ENCODE peak calls at places on chromosomes 5 and 9, in six cellular contexts. One of them, this sample, is unnamed. For H3K4me1, the result is how much of the 10 kb centered on the place peaks cover.

GRCh38 chr9:20945856-20946255 is 85.6 kb downstream of the HACD4 start:
- DNase-seq in mesendoderm: no peak
- DNase-seq in IMR-90: no peak
- DNase-seq in mesenchymal stem cell: no peak
- DNase-seq in H1: no peak
- DNase-seq in trophoblast cell: no peak
- DNase-seq in this sample: no peak

GRCh38 chr9:130433168-130433946 is 11.4 kb upstream of the ASS1 start:
- DNase-seq in mesendoderm: peak
- DNase-seq in IMR-90: peak
- DNase-seq in mesenchymal stem cell: peak
- DNase-seq in H1: no peak
- DNase-seq in trophoblast cell: peak
- DNase-seq in this sample: peak

GRCh38 chr9:84296146-84296843 is 44.3 kb downstream of the SLC28A3 start:
- DNase-seq in mesendoderm: no peak
- DNase-seq in IMR-90: peak
- DNase-seq in mesenchymal stem cell: peak
- DNase-seq in H1: no peak
- DNase-seq in trophoblast cell: peak
- DNase-seq in this sample: no peak

GRCh38 chr9:131833906-131834305 is 94.0 kb upstream of the RAPGEF1 start:
- DNase-seq in mesendoderm: no peak
- DNase-seq in IMR-90: peak
- DNase-seq in mesenchymal stem cell: peak
- DNase-seq in H1: no peak
- DNase-seq in trophoblast cell: no peak
- DNase-seq in this sample: no peak

GRCh38 chr9:26524225-26524624 is 368.4 kb downstream of the CAAP1 start:
- DNase-seq in mesendoderm: no peak
- DNase-seq in IMR-90: no peak
- DNase-seq in mesenchymal stem cell: no peak
- DNase-seq in H1: no peak
- DNase-seq in trophoblast cell: no peak
- DNase-seq in this sample: no peak

GRCh38 chr9:71263451-71263850 is 142.0 kb upstream of the TRPM3 start:
- DNase-seq in mesendoderm: no peak
- DNase-seq in IMR-90: no peak
- DNase-seq in mesenchymal stem cell: no peak
- DNase-seq in H1: no peak
- DNase-seq in trophoblast cell: no peak
- DNase-seq in this sample: no peak

GRCh38 chr9:123912167-123912897 is 17.6 kb downstream of the DENND1A start:
- DNase-seq in mesendoderm: no peak
- DNase-seq in IMR-90: no peak
- DNase-seq in mesenchymal stem cell: no peak
- DNase-seq in H1: no peak
- DNase-seq in trophoblast cell: no peak
- DNase-seq in this sample: no peak

GRCh38 chr9:29691758-29692407 is 2118.6 kb upstream of the C9orf72 start:
- DNase-seq in mesendoderm: peak
- DNase-seq in IMR-90: no peak
- DNase-seq in mesenchymal stem cell: peak
- DNase-seq in H1: peak
- DNase-seq in trophoblast cell: no peak
- DNase-seq in this sample: peak

GRCh38 chr5:65481635-65482271 is at the start of gene ADAMTS6:
- DNase-seq in mesendoderm: peak
- DNase-seq in IMR-90: peak
- DNase-seq in mesenchymal stem cell: peak
- DNase-seq in H1: no peak
- DNase-seq in trophoblast cell: peak
- DNase-seq in this sample: peak

GRCh38 chr9:17795708-17796107 is 216.8 kb downstream of the SH3GL2 start:
- DNase-seq in mesendoderm: no peak
- DNase-seq in IMR-90: no peak
- DNase-seq in mesenchymal stem cell: peak
- DNase-seq in H1: no peak
- DNase-seq in trophoblast cell: no peak
- DNase-seq in this sample: no peak

GRCh38 chr9:107933042-107933441 is 443.5 kb upstream of the KLF4 start:
- DNase-seq in mesendoderm: no peak
- DNase-seq in IMR-90: peak
- DNase-seq in mesenchymal stem cell: peak
- DNase-seq in H1: no peak
- DNase-seq in trophoblast cell: no peak
- DNase-seq in this sample: no peak

GRCh38 chr9:81574399-81574798 is 114.9 kb downstream of the TLE1 start:
- DNase-seq in mesendoderm: no peak
- DNase-seq in IMR-90: peak
- DNase-seq in mesenchymal stem cell: peak
- DNase-seq in H1: no peak
- DNase-seq in trophoblast cell: no peak
- DNase-seq in this sample: no peak

GRCh38 chr9:98641675-98642074 is 67.1 kb downstream of the GABBR2 start:
- DNase-seq in mesendoderm: no peak
- DNase-seq in IMR-90: no peak
- DNase-seq in mesenchymal stem cell: no peak
- DNase-seq in H1: no peak
- DNase-seq in trophoblast cell: no peak
- DNase-seq in this sample: no peak

GRCh38 chr9:21812415-21812814 is 10.0 kb downstream of the MTAP start:
- DNase-seq in mesendoderm: peak
- DNase-seq in IMR-90: peak
- DNase-seq in mesenchymal stem cell: peak
- DNase-seq in H1: no peak
- DNase-seq in trophoblast cell: peak
- DNase-seq in this sample: no peak

GRCh38 chr5:159156839-159157238 is 52.5 kb downstream of the RNF145 start:
- DNase-seq in mesendoderm: peak
- DNase-seq in IMR-90: peak
- DNase-seq in mesenchymal stem cell: peak
- DNase-seq in H1: no peak
- DNase-seq in trophoblast cell: peak
- DNase-seq in this sample: peak

GRCh38 chr9:107755267-107755666 is 265.7 kb upstream of the KLF4 start:
- DNase-seq in mesendoderm: peak
- DNase-seq in IMR-90: peak
- DNase-seq in mesenchymal stem cell: peak
- DNase-seq in H1: no peak
- DNase-seq in trophoblast cell: peak
- DNase-seq in this sample: no peak

GRCh38 chr5:160369990-160370712 is at the start of gene C1QTNF2:
- DNase-seq in mesendoderm: peak
- DNase-seq in IMR-90: peak
- DNase-seq in mesenchymal stem cell: peak
- DNase-seq in H1: no peak
- DNase-seq in trophoblast cell: peak
- DNase-seq in this sample: peak

GRCh38 chr5:94374336-94374735 is 244.1 kb downstream of the KIAA0825 start:
- DNase-seq in mesendoderm: no peak
- DNase-seq in IMR-90: no peak
- DNase-seq in mesenchymal stem cell: no peak
- DNase-seq in H1: no peak
- DNase-seq in trophoblast cell: no peak
- DNase-seq in this sample: no peak

GRCh38 chr5:170403675-170404074 is 14.5 kb upstream of the KCNMB1 start:
- DNase-seq in mesendoderm: peak
- DNase-seq in IMR-90: no peak
- DNase-seq in mesenchymal stem cell: no peak
- DNase-seq in H1: no peak
- DNase-seq in trophoblast cell: no peak
- DNase-seq in this sample: no peak

GRCh38 chr5:178090856-178091255 is 22.5 kb upstream of the N4BP3 start:
- DNase-seq in mesendoderm: no peak
- DNase-seq in IMR-90: no peak
- DNase-seq in mesenchymal stem cell: no peak
- DNase-seq in H1: no peak
- DNase-seq in trophoblast cell: no peak
- DNase-seq in this sample: no peak

GRCh38 chr5:53558966-53559365 is 1.5 kb upstream of the NDUFS4 start:
- DNase-seq in mesendoderm: no peak
- DNase-seq in IMR-90: no peak
- DNase-seq in mesenchymal stem cell: no peak
- DNase-seq in H1: no peak
- DNase-seq in trophoblast cell: no peak
- DNase-seq in this sample: no peak

GRCh38 chr5:117761190-117761589 is 1186.6 kb upstream of the SEMA6A start:
- DNase-seq in mesendoderm: peak
- DNase-seq in IMR-90: no peak
- DNase-seq in mesenchymal stem cell: peak
- DNase-seq in H1: no peak
- DNase-seq in trophoblast cell: no peak
- DNase-seq in this sample: no peak

DNA sequence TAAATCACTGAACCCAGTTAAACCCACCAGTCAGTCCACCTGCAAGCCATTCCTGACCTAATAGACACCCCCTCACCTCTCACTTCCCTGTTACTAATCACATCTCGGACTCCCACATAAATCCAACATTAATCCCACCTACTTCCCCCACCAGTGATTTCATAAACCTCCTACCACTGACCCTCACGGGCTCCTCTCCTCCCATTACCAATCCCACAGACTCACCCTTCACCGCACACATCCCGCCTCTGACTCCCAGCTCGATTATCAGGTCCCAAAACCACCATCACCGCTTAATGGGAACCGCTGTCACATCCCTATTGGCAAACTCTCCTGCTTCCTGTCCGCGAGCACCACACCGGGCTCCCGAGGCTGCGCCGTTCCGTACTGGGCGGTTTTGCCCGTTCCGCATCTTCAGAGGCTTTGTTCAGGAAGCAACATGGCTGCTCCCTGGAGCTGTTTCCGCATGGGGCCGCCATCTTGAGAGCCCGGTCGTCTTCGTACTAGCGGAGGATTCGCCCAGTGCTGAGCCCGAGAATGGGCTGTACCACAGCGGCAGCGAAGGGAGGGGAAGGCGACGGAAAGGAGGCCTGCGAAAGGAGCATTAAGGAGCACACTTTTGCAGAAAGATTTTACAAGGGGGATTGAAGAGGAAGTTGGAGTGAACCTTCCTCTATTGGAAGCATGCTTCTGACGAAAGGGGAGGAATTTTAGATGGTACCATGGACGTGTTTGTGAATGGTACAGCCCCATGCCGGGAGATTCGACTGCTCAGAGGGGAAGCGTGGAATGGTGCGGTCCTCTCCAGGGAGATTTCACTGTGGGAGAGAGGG is at the start of gene ZNF300:
- DNase-seq in mesendoderm: peak
- DNase-seq in IMR-90: peak
- DNase-seq in mesenchymal stem cell: peak
- DNase-seq in H1: peak
- DNase-seq in trophoblast cell: peak
- DNase-seq in this sample: peak
- H3K4me3 ChIP-seq in mesendoderm: peak
- H3K4me3 ChIP-seq in IMR-90: peak
- H3K4me3 ChIP-seq in mesenchymal stem cell: peak
- H3K4me3 ChIP-seq in H1: peak
- H3K4me3 ChIP-seq in trophoblast cell: peak
- H3K4me3 ChIP-seq in this sample: peak

GRCh38 chr5:107365355-107366109 is 305.2 kb downstream of the EFNA5 start:
- DNase-seq in mesendoderm: peak
- DNase-seq in IMR-90: no peak
- DNase-seq in mesenchymal stem cell: peak
- DNase-seq in H1: no peak
- DNase-seq in trophoblast cell: peak
- DNase-seq in this sample: no peak
- H2AK5ac ChIP-seq in mesendoderm: no peak
- H2AK5ac ChIP-seq in IMR-90: no peak
- H2AK5ac ChIP-seq in mesenchymal stem cell: peak
- H2AK5ac ChIP-seq in H1: no peak
- H2AK5ac ChIP-seq in trophoblast cell: no peak
- H2AK5ac ChIP-seq in this sample: no peak

GRCh38 chr5:171978016-171978415 is 28.4 kb downstream of the FBXW11 start:
- DNase-seq in mesendoderm: no peak
- DNase-seq in IMR-90: no peak
- DNase-seq in mesenchymal stem cell: no peak
- DNase-seq in H1: no peak
- DNase-seq in trophoblast cell: no peak
- DNase-seq in this sample: no peak
- H3K4me1 ChIP-seq in mesendoderm: under half
- H3K4me1 ChIP-seq in IMR-90: under half
- H3K4me1 ChIP-seq in mesenchymal stem cell: under half
- H3K4me1 ChIP-seq in H1: under half
- H3K4me1 ChIP-seq in trophoblast cell: under half
- H3K4me1 ChIP-seq in this sample: under half

GRCh38 chr5:96120120-96120519 is 158.5 kb upstream of the ELL2 start:
- DNase-seq in mesendoderm: peak
- DNase-seq in IMR-90: no peak
- DNase-seq in mesenchymal stem cell: no peak
- DNase-seq in H1: no peak
- DNase-seq in trophoblast cell: no peak
- DNase-seq in this sample: no peak
- H3K4me3 ChIP-seq in mesendoderm: no peak
- H3K4me3 ChIP-seq in IMR-90: no peak
- H3K4me3 ChIP-seq in mesenchymal stem cell: no peak
- H3K4me3 ChIP-seq in H1: no peak
- H3K4me3 ChIP-seq in trophoblast cell: no peak
- H3K4me3 ChIP-seq in this sample: no peak

DNA sequence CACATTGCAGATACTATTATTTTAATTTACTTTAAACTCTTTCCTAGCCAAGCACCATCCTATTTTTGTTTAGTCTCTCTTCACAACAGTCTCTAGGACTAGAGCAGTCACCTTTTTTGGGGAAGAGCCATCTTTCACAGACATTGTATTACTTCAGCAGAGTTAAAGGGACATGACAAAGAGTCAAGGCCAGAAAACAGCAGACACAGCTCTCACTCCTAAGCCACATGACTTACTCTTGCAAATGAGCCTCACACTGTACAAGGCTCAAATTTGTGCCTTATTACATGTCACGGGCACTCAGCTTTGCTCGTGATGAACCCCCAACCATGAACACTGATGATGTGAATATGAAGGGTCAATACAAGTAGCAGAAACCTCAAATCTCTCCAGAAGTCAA is 104.3 kb downstream of the ZNF608 start:
- DNase-seq in mesendoderm: no peak
- DNase-seq in IMR-90: no peak
- DNase-seq in mesenchymal stem cell: peak
- DNase-seq in H1: no peak
- DNase-seq in trophoblast cell: no peak
- DNase-seq in this sample: no peak
- H2AK5ac ChIP-seq in mesendoderm: peak
- H2AK5ac ChIP-seq in IMR-90: peak
- H2AK5ac ChIP-seq in mesenchymal stem cell: no peak
- H2AK5ac ChIP-seq in H1: peak
- H2AK5ac ChIP-seq in trophoblast cell: peak
- H2AK5ac ChIP-seq in this sample: no peak

GRCh38 chr5:56004874-56005273 is 10.1 kb upstream of the IL6ST start:
- DNase-seq in mesendoderm: no peak
- DNase-seq in IMR-90: no peak
- DNase-seq in mesenchymal stem cell: no peak
- DNase-seq in H1: no peak
- DNase-seq in trophoblast cell: no peak
- DNase-seq in this sample: no peak
- H3K4me1 ChIP-seq in mesendoderm: under half
- H3K4me1 ChIP-seq in IMR-90: under half
- H3K4me1 ChIP-seq in mesenchymal stem cell: under half
- H3K4me1 ChIP-seq in H1: under half
- H3K4me1 ChIP-seq in trophoblast cell: under half
- H3K4me1 ChIP-seq in this sample: under half

This sample was measured in neuronal stem cell.